ENCODE peak calls at places on chromosomes 16 and 17, in seven cellular contexts. I, C, F, P, U, N and A are unnamed samples.

GRCh38 chr16:29989111-29989858 is 6.1 kb downstream of the HIRIP3 start:
- DNase-seq in I (no peak), C (no peak), F (no peak), P (no peak), U (peak), N (no peak), A (no peak)

GRCh38 chr17:37503148-37503547 is 13.5 kb downstream of the DUSP14 start:
- DNase-seq in I (no peak), C (no peak), F (no peak), P (no peak), U (no peak), N (no peak), A (no peak)

GRCh38 chr17:27209316-27209715 is 84.6 kb upstream of the WSB1 start:
- DNase-seq in I (no peak), C (no peak), F (no peak), P (no peak), U (no peak), N (no peak), A (no peak)

GRCh38 chr17:37770631-37771518 is 26.0 kb upstream of the HNF1B start:
- DNase-seq in I (peak), C (peak), F (peak), P (peak), U (peak), N (peak), A (peak)

GRCh38 chr16:82603784-82604411 is 22.9 kb upstream of the CDH13 start:
- DNase-seq in I (no peak), C (peak), F (peak), P (peak), U (no peak), N (peak), A (no peak)

GRCh38 chr16:77531741-77532140 is 96.9 kb upstream of the ADAMTS18 start:
- DNase-seq in I (no peak), C (peak), F (no peak), P (no peak), U (no peak), N (no peak), A (no peak)

GRCh38 chr16:11914759-11915643 is 755 bp downstream of the GSPT1 start:
- DNase-seq in I (peak), C (peak), F (no peak), P (peak), U (peak), N (no peak), A (peak)

GRCh38 chr17:63966646-63967265 is 6.0 kb downstream of the SCN4A start:
- DNase-seq in I (no peak), C (no peak), F (no peak), P (no peak), U (no peak), N (no peak), A (no peak)

GRCh38 chr17:61393904-61394629 is 5.6 kb upstream of the TBX2 start:
- DNase-seq in I (no peak), C (no peak), F (no peak), P (no peak), U (no peak), N (no peak), A (no peak)

GRCh38 chr17:50080827-50081226 is 14.3 kb upstream of the PDK2 start:
- DNase-seq in I (peak), C (no peak), F (no peak), P (no peak), U (no peak), N (no peak), A (no peak)

GRCh38 chr16:66742409-66742808 is 9.0 kb downstream of the DYNC1LI2 start:
- DNase-seq in I (no peak), C (no peak), F (no peak), P (no peak), U (no peak), N (no peak), A (no peak)

GRCh38 chr16:3098459-3099394 is at the start of gene ZSCAN10:
- DNase-seq in I (no peak), C (no peak), F (no peak), P (no peak), U (no peak), N (no peak), A (no peak)

GRCh38 chr16:53042235-53042645 is 10.5 kb downstream of the CHD9NB start:
- DNase-seq in I (no peak), C (no peak), F (no peak), P (no peak), U (no peak), N (no peak), A (no peak)

GRCh38 chr16:89478576-89479221 is 11.7 kb downstream of the ANKRD11 start:
- DNase-seq in I (no peak), C (peak), F (no peak), P (no peak), U (no peak), N (no peak), A (no peak)

GRCh38 chr17:57375040-57375769 is 118.9 kb downstream of the MSI2 start:
- DNase-seq in I (no peak), C (no peak), F (no peak), P (no peak), U (no peak), N (no peak), A (no peak)

GRCh38 chr17:10729334-10730193 is at the start of gene TMEM220:
- DNase-seq in I (peak), C (peak), F (peak), P (peak), U (peak), N (peak), A (peak)

GRCh38 chr17:76716146-76716833 is 5.5 kb upstream of the MXRA7 start:
- DNase-seq in I (no peak), C (no peak), F (peak), P (no peak), U (peak), N (no peak), A (no peak)

GRCh38 chr17:45942284-45942683 is 47.9 kb downstream of the MAPT start:
- DNase-seq in I (no peak), C (no peak), F (no peak), P (peak), U (no peak), N (peak), A (peak)

GRCh38 chr16:23128056-23128455 is 21.2 kb downstream of the USP31 start:
- DNase-seq in I (no peak), C (no peak), F (no peak), P (no peak), U (no peak), N (no peak), A (no peak)

GRCh38 chr17:56350592-56350991 is 197.3 kb downstream of the ANKFN1 start:
- DNase-seq in I (no peak), C (no peak), F (no peak), P (no peak), U (no peak), N (no peak), A (no peak)

GRCh38 chr17:29930399-29931010 is 477 bp upstream of the SSH2 start:
- DNase-seq in I (no peak), C (no peak), F (peak), P (peak), U (peak), N (peak), A (peak)

GRCh38 chr16:35735403-35736251 is 2276.2 kb downstream of the TP53TG3F start:
- DNase-seq in I (no peak), C (no peak), F (no peak), P (no peak), U (no peak), N (no peak), A (no peak)

GRCh38 chr17:6070895-6071511 is 824 bp downstream of the WSCD1 start:
- DNase-seq in I (peak), C (peak), F (no peak), P (no peak), U (no peak), N (peak), A (peak)

GRCh38 chr17:3724373-3725077 is 822 bp downstream of the HASPIN start:
- DNase-seq in I (no peak), C (no peak), F (no peak), P (no peak), U (no peak), N (no peak), A (no peak)

GRCh38 chr17:71084219-71084618 is 914.9 kb downstream of the KCNJ2 start:
- DNase-seq in I (peak), C (peak), F (peak), P (peak), U (no peak), N (peak), A (no peak)

GRCh38 chr17:31787857-31788570 is 71.0 kb downstream of the COPRS start:
- DNase-seq in I (no peak), C (peak), F (no peak), P (peak), U (no peak), N (peak), A (peak)

GRCh38 chr17:16989953-16990860 is 18.3 kb upstream of the TNFRSF13B start:
- DNase-seq in I (peak), C (no peak), F (no peak), P (no peak), U (no peak), N (no peak), A (no peak)

GRCh38 chr17:22460461-22461063 is 768.2 kb downstream of the KCNJ18 start:
- DNase-seq in I (no peak), C (no peak), F (no peak), P (no peak), U (no peak), N (no peak), A (no peak)

GRCh38 chr16:89422905-89423630 is 67.3 kb downstream of the ANKRD11 start:
- DNase-seq in I (peak), C (no peak), F (no peak), P (no peak), U (no peak), N (no peak), A (no peak)

GRCh38 chr16:68718596-68718995 is 18.5 kb upstream of the CDH1 start:
- DNase-seq in I (no peak), C (no peak), F (no peak), P (no peak), U (no peak), N (no peak), A (no peak)

GRCh38 chr16:24282129-24282528 is 26.0 kb downstream of the CACNG3 start:
- DNase-seq in I (no peak), C (no peak), F (no peak), P (no peak), U (no peak), N (no peak), A (no peak)

GRCh38 chr17:17035920-17036319 is 6.3 kb upstream of the MPRIP start:
- DNase-seq in I (no peak), C (no peak), F (no peak), P (no peak), U (peak), N (no peak), A (no peak)

GRCh38 chr16:84065536-84066132 is 23.0 kb upstream of the SLC38A8 start:
- DNase-seq in I (no peak), C (peak), F (peak), P (peak), U (peak), N (peak), A (no peak)